ENCODE peak calls at places on chromosomes 4 and X, in seven cellular contexts. A is activated effector memory CD4-positive, alpha-beta T cell treated with anti-CD3 and anti-CD28 coated beads, Interleukin-2, amount 50 U/mL, for 16 hours; N is cardiac fibroblast; I is fibroblast of the aortic adventitia; D is progenitor cell of endocrine pancreas; V is bronchial epithelial cell; T is stimulated activated CD4-positive, alpha-beta T cell treated with anti-CD3 and anti-CD28 coated beads, Interleukin-12 subunit alpha, Interleukin-12 subunit beta, amount 100 ng/mL, for 4 hours. J is an unnamed sample.
A peak's percentile ranks its signal among the peaks of the same experiment; 100 is the strongest.

GRCh38 chr4:14771091-14771490 is 231.2 kb upstream of the CPEB2 start:
- DNase-seq in A (no peak), N (no peak), I (no peak), D (no peak), V (peak; percentile 93), T (no peak), J (no peak)

GRCh38 chr4:148834804-148835598 is 392.8 kb upstream of the NR3C2 start:
- DNase-seq in A (no peak), N (peak; percentile 56), I (peak; percentile 23), D (no peak), V (peak; percentile 95), T (no peak), J (no peak)

GRCh38 chr4:126778348-126778747 is 854.4 kb upstream of the INTU start:
- DNase-seq in A (no peak), N (peak; percentile 78), I (peak; percentile 75), D (no peak), V (peak; percentile 84), T (no peak), J (no peak)

GRCh38 chr4:150464523-150464922 is 117.4 kb upstream of the MAB21L2 start:
- DNase-seq in A (no peak), N (no peak), I (no peak), D (no peak), V (no peak), T (no peak), J (no peak)

GRCh38 chrX:12383196-12383595 is 244.9 kb downstream of the FRMPD4 start:
- DNase-seq in A (no peak), N (no peak), I (no peak), D (no peak), V (no peak), T (no peak), J (no peak)

GRCh38 chr4:6918345-6918744 is 8.7 kb downstream of the TBC1D14 start:
- DNase-seq in A (peak; percentile 65), N (no peak), I (no peak), D (no peak), V (no peak), T (no peak), J (no peak)

GRCh38 chr4:1395941-1396805 is 10.1 kb downstream of the NKX1-1 start:
- DNase-seq in A (no peak), N (no peak), I (no peak), D (no peak), V (no peak), T (no peak), J (no peak)

GRCh38 chr4:120731561-120731960 is 191.0 kb downstream of the PRDM5 start:
- DNase-seq in A (no peak), N (no peak), I (peak; percentile 16), D (no peak), V (peak; percentile 24), T (no peak), J (no peak)

GRCh38 chrX:134734343-134735001 is 76.2 kb upstream of the PLAC1 start:
- DNase-seq in A (no peak), N (peak; percentile 69), I (peak; percentile 78), D (no peak), V (no peak), T (no peak), J (no peak)

GRCh38 chrX:69616520-69617203 is 749 bp downstream of the EDA start:
- DNase-seq in A (peak; percentile 61), N (peak; percentile 17), I (no peak), D (peak; percentile 9), V (no peak), T (peak; percentile 2), J (peak; percentile 86)

GRCh38 chrX:13013353-13014110 is 30.9 kb downstream of the FAM9C start:
- DNase-seq in A (no peak), N (peak; percentile 79), I (no peak), D (no peak), V (no peak), T (no peak), J (no peak)

GRCh38 chr4:15144249-15144966 is 142.1 kb downstream of the CPEB2 start:
- DNase-seq in A (no peak), N (no peak), I (no peak), D (no peak), V (no peak), T (no peak), J (no peak)

GRCh38 chr4:144649646-144650045 is 3.7 kb downstream of the HHIP start:
- DNase-seq in A (no peak), N (no peak), I (no peak), D (no peak), V (no peak), T (no peak), J (no peak)

GRCh38 chr4:186248643-186249042 is 17.3 kb upstream of the F11 start:
- DNase-seq in A (no peak), N (no peak), I (no peak), D (no peak), V (no peak), T (no peak), J (no peak)

GRCh38 chrX:78313526-78313925 is 13.9 kb downstream of the CYSLTR1 start:
- DNase-seq in A (no peak), N (no peak), I (peak; percentile 20), D (no peak), V (no peak), T (no peak), J (no peak)

GRCh38 chr4:16250665-16251365 is 24.5 kb upstream of the TAPT1 start:
- DNase-seq in A (no peak), N (peak; percentile 32), I (peak; percentile 60), D (no peak), V (peak; percentile 44), T (no peak), J (no peak)

J was measured in mesenteric fat pad.